ENCODE peak calls at places on chromosome 9, in seven cellular contexts. J is IMR-90, C is ovary, L is adrenal gland, W is thyroid gland, O is transverse colon, R is breast epithelium. N is an unnamed sample. For H3K27me3, the result is how much of the 10 kb centered on the place peaks cover.

GRCh38 chr9:114911167-114911821 is 19.1 kb downstream of the TNFSF8 start:
- DNase-seq in J (peak), L (peak), W (peak), C (no peak), R (no peak), O (no peak), N (no peak)

GRCh38 chr9:6956796-6957355 is 199.1 kb downstream of the KDM4C start:
- DNase-seq in L (no peak), O (no peak), R (no peak), J (no peak), W (no peak), C (no peak), N (no peak)

GRCh38 chr9:93305497-93306020 is 121.6 kb downstream of the WNK2 start:
- DNase-seq in C (no peak), W (no peak), J (no peak), R (peak), L (no peak), O (no peak), N (peak)

GRCh38 chr9:35891649-35892048 is 14.4 kb upstream of the HRCT1 start:
- DNase-seq in L (no peak), O (no peak), R (no peak), J (no peak), W (no peak), C (no peak), N (no peak)

GRCh38 chr9:82234160-82234943 is 245.8 kb downstream of the SPATA31D1 start:
- DNase-seq in O (no peak), L (no peak), R (no peak), J (no peak), C (no peak), W (no peak), N (no peak)

GRCh38 chr9:131739192-131739961 is 499 bp downstream of the RAPGEF1 start:
- DNase-seq in R (no peak), W (peak), C (peak), L (peak), O (peak), J (no peak), N (peak)

GRCh38 chr9:116806075-116806474 is 119.0 kb downstream of the TRIM32 start:
- DNase-seq in R (no peak), J (peak), C (no peak), L (no peak), W (no peak), O (no peak), N (no peak)

GRCh38 chr9:131837836-131838235 is 98.0 kb upstream of the RAPGEF1 start:
- DNase-seq in L (no peak), J (no peak), W (no peak), R (no peak), C (no peak), O (no peak), N (no peak)

GRCh38 chr9:37507586-37508134 is 21.9 kb downstream of the POLR1E start:
- DNase-seq in C (no peak), J (no peak), R (no peak), W (no peak), O (no peak), L (no peak), N (no peak)

GRCh38 chr9:124001865-124002525 is 9.6 kb upstream of the LHX2 start:
- DNase-seq in C (no peak), R (no peak), W (no peak), L (no peak), J (no peak), O (no peak), N (no peak)

GRCh38 chr9:19934301-19934868 is 145.5 kb upstream of the SLC24A2 start:
- DNase-seq in O (peak), L (peak), R (no peak), C (peak), J (peak), W (peak), N (peak)

GRCh38 chr9:98712987-98713386 is 4.3 kb upstream of the GABBR2 start:
- DNase-seq in R (no peak), L (no peak), W (no peak), O (no peak), C (no peak), J (no peak), N (no peak)

GRCh38 chr9:6686396-6686795 is 40.9 kb upstream of the GLDC start:
- DNase-seq in J (peak), O (no peak), R (no peak), W (no peak), C (no peak), L (peak), N (no peak)

GRCh38 chr9:129703667-129704355 is 38.4 kb downstream of the PRRX2 start:
- DNase-seq in C (peak), W (peak), J (no peak), O (peak), L (no peak), R (no peak), N (peak)

GRCh38 chr9:137458194-137459146 is 664 bp downstream of the NSMF start:
- DNase-seq in O (peak), J (no peak), R (no peak), C (peak), W (no peak), L (peak), N (peak)

GRCh38 chr9:72022846-72023245 is 37.6 kb downstream of the C9orf57 start:
- DNase-seq in J (peak), C (no peak), O (peak), R (no peak), L (no peak), W (no peak), N (no peak)

GRCh38 chr9:33750307-33750838 is 45.0 kb upstream of the PRSS3 start:
- DNase-seq in O (peak), R (no peak), C (no peak), J (peak), W (peak), L (no peak), N (no peak)

GRCh38 chr9:91059713-91060112 is 258.1 kb downstream of the SYK start:
- DNase-seq in L (no peak), C (no peak), O (no peak), R (no peak), W (peak), J (no peak), N (no peak)

GRCh38 chr9:120265791-120266190 is 314.2 kb downstream of the CDK5RAP2 start:
- DNase-seq in L (no peak), R (no peak), W (no peak), O (no peak), J (no peak), C (no peak), N (no peak)

GRCh38 chr9:72394061-72394460 is 29.1 kb upstream of the ZFAND5 start:
- DNase-seq in J (no peak), O (no peak), C (no peak), R (no peak), L (no peak), W (no peak), N (no peak)

GRCh38 chr9:89666364-89666763 is 61.6 kb downstream of the GADD45G start:
- DNase-seq in W (peak), L (no peak), R (no peak), J (no peak), O (no peak), C (no peak), N (no peak)

GRCh38 chr9:137140151-137141012 is 1.4 kb downstream of the GRIN1 start:
- DNase-seq in O (no peak), L (no peak), J (no peak), R (no peak), C (no peak), W (no peak), N (no peak)

GRCh38 chr9:112029921-112030444 is 133.4 kb downstream of the UGCG start:
- DNase-seq in R (no peak), W (no peak), L (no peak), J (peak), C (no peak), O (no peak), N (no peak)

GRCh38 chr9:124873664-124874063 is 11.7 kb downstream of the ARPC5L start:
- DNase-seq in L (no peak), J (no peak), W (no peak), R (no peak), C (no peak), O (no peak), N (no peak)

GRCh38 chr9:18478517-18479361 is 4.8 kb downstream of the ADAMTSL1 start:
- DNase-seq in L (no peak), R (no peak), J (peak), O (no peak), W (no peak), C (no peak), N (no peak)

GRCh38 chr9:89854715-89855475 is 250.1 kb downstream of the GADD45G start:
- DNase-seq in J (no peak), R (no peak), C (no peak), L (no peak), W (no peak), O (no peak), N (no peak)

GRCh38 chr9:35521708-35522107 is 31.8 kb downstream of the RUSC2 start:
- DNase-seq in L (no peak), W (no peak), O (no peak), J (peak), C (no peak), R (peak), N (no peak)

GRCh38 chr9:108093773-108094675 is 604.5 kb upstream of the KLF4 start:
- DNase-seq in O (peak), R (no peak), L (no peak), J (no peak), C (no peak), W (no peak), N (no peak)

GRCh38 chr9:14057347-14058077 is 256.4 kb downstream of the NFIB start:
- DNase-seq in J (no peak), L (peak), O (no peak), W (no peak), C (no peak), R (no peak), N (no peak)

GRCh38 chr9:1421436-1421835 is 371.3 kb downstream of the DMRT2 start:
- DNase-seq in J (no peak), R (no peak), O (no peak), L (no peak), W (no peak), C (no peak), N (no peak)

GRCh38 chr9:115000217-115000639 is 69.8 kb upstream of the TNFSF8 start:
- DNase-seq in L (no peak), R (no peak), J (no peak), C (no peak), O (no peak), W (no peak), N (no peak)

GRCh38 chr9:133633681-133633990 is 2.5 kb upstream of the DBH start:
- DNase-seq in R (no peak), O (no peak), J (no peak), L (no peak), C (no peak), W (no peak), N (no peak)

GRCh38 chr9:37969130-37969529 is 65.2 kb upstream of the SLC25A51 start:
- DNase-seq in R (no peak), J (peak), C (no peak), L (peak), W (no peak), O (peak), N (peak)

GRCh38 chr9:129671519-129671918 is 6.1 kb downstream of the PRRX2 start:
- DNase-seq in J (peak), R (no peak), O (no peak), L (no peak), C (no peak), W (no peak), N (no peak)

GRCh38 chr9:133050781-133051180 is 11.0 kb upstream of the CEL start:
- DNase-seq in C (no peak), L (no peak), W (no peak), R (no peak), J (no peak), O (peak), N (no peak)

GRCh38 chr9:92395617-92396016 is 8.8 kb downstream of the OGN start:
- DNase-seq in O (no peak), W (no peak), J (no peak), R (no peak), C (no peak), L (no peak), N (no peak)

GRCh38 chr9:85224729-85225128 is 517.0 kb downstream of the AGTPBP1 start:
- DNase-seq in W (no peak), O (no peak), C (no peak), L (no peak), R (no peak), J (no peak), N (no peak)
- H3K27me3 ChIP-seq in W (under half), O (under half), C (under half), L (under half), R (under half), J (under half), N (under half)

DNA sequence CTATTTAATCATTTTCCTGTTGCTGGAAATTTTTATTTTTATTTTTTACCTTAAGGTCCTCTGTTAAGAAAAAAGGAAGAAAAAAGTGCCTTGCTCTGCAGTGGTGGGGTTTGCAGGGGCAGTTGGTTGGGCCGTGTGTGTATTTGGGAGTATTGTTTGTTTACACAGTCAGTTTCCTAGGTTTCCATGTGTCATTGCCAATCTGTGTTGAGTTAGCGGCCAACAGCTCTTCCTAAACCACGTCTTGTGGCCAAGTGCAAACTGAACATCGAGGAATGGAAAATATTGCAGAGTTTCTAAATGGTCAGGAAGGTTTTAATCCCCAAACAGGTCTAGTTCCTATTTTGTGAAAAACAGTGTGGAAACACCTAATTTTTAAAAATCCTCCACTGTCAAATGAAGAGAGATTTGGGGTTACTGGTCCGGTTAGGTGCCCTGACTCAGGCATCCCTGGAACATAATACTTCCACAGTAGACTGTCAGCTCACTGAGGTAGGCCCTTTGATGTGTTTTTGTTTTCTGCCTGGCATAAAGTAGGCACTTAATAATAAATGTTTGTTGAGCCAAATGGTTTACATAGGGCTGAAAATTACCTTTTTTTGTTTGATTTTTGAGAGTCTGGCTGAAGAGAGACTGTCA is 37.0 kb downstream of the MAMDC2 start:
- DNase-seq in W (no peak), C (peak), R (peak), J (peak), L (no peak), O (no peak), N (no peak)
- H3K27ac ChIP-seq in W (peak), C (peak), R (peak), J (no peak), L (no peak), O (peak), N (peak)

DNA sequence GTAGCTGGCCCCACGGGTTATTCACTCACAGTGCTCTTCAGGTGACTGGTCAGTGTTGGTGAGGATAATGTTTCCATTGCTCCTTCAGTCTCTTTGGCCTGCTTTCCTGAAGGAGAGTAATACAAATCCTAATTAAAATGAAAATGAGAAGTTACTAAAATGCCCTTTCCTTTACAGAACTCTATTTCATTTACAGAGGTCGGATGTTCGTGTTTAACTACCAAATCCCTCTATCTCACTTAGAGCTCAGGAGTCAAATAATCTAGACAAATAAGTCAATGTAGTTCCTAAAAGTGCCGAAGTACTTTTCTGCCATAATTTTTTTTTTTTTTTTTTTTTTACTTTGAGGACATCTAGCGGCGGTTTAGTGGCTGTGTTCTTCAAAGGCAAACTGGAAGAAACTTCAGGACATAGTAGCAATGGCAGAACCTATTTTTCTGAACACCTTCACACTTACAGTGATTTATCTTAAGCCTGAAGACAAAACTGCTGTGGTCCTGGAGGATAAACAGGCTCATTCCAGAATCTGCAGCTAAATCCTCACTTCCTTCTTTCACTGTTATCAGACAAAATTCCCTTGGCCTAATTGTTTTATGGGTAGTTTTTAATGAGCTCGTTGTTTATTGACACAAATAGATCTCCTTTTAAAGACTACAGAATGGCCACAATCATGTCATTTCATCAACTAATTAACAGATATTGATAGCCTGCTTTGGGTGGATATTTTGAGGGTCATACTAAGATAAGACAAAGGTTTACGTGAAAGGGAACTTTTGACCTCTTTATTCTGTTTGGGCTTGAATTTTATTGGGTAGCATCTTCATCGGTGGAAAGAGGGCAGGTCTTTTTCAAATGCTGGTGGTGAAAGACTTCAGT is 207.6 kb upstream of the DMRTA1 start:
- DNase-seq in L (no peak), W (no peak), O (no peak), R (no peak), C (no peak), J (peak), N (no peak)
- TF ChIP-seq POLR2A in L (no peak), W (no peak), O (no peak), R (no peak), C (no peak), J (no peak), N (no peak)

GRCh38 chr9:70861376-70861775 is 260.0 kb downstream of the TRPM3 start:
- DNase-seq in O (no peak), L (no peak), W (no peak), J (no peak), R (no peak), C (no peak), N (no peak)

GRCh38 chr9:70868044-70868443 is 253.4 kb downstream of the TRPM3 start:
- DNase-seq in W (no peak), C (no peak), R (no peak), L (no peak), O (no peak), J (no peak), N (no peak)

GRCh38 chr9:70868661-70869652 is 252.5 kb downstream of the TRPM3 start:
- DNase-seq in L (peak), R (no peak), C (peak), O (no peak), J (no peak), W (peak), N (no peak)

GRCh38 chr9:70861797-70862196 is 259.6 kb downstream of the TRPM3 start:
- DNase-seq in J (no peak), O (no peak), L (no peak), C (no peak), R (no peak), W (no peak), N (no peak)

GRCh38 chr9:70865471-70865870 is 255.9 kb downstream of the TRPM3 start:
- DNase-seq in L (no peak), C (no peak), W (no peak), J (no peak), R (no peak), O (no peak), N (no peak)
- H3K27me3 ChIP-seq in L (under half), C (under half), W (under half), J (under half), R (under half), O (under half), N (under half)

DNA sequence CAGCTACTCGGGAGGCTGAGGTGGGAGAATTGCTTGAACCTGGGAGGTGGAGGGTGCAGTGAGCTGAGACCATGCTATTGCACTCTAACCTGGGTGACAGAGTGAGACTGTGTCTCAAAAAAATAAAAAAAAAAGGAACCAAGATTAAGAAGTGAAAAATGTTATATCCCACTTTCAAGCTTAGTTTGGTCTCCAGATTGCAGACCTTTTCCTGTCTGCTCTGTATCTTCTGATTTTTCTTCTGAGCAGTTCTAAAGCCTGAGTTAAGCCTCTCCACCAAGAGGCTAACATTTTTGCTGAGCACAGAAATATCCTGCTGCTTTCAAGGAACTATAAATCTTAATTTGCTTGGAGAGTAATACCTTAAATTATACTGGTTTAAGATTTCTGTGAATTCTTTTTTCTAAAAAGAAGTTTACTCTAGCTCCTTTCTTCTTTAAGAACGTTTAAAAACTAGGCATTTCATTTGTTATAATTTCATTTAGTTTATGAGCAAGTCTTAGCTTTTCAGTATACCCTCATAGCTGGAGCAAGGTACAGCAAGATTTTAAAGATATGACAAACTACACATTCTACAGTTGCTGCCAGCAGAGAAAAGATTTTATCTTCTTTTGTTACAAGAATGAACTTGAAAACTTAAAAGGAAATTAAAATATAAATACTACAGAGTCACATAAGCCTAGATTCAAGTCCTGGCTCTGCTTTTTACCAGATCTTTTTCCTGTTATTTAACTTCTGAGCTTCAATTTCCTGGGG is 55.0 kb downstream of the GARNL3 start:
- DNase-seq in O (no peak), R (no peak), L (no peak), W (no peak), J (no peak), C (no peak), N (no peak)
- H3K27ac ChIP-seq in O (no peak), R (no peak), L (no peak), W (no peak), J (no peak), C (no peak), N (no peak)

DNA sequence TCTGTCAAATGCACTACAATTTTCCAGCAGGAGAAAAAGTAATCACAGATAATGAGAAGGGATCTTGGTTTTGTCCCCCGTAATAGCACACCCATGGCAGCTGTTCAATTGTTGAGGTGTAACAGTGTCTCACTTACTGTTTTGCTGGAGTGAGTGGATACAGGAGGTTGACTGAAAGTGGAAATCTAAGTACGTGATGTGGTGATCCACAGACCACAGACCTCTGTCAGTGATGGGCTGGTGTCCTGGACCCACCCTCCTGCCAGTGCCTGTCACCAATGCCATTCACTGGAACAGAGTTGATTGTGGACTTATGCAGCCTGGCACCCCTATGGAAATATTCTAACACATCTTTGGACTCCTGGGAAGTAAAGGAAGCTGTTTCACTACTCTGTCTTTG is 261.7 kb downstream of the TRPM3 start:
- DNase-seq in W (no peak), L (no peak), R (no peak), O (no peak), J (no peak), C (no peak), N (no peak)
- TF ChIP-seq POLR2A in W (no peak), L (no peak), R (no peak), O (no peak), J (no peak), C (no peak), N (no peak)

N was measured in upper lobe of left lung.